ENCODE peak calls at places on chromosomes 3 and 15, in six cellular contexts. E is SK-N-SH, D is H1, W is GM12878, O is HepG2, P is K562. V is an unnamed sample.
A peak's percentile ranks its signal among the peaks of the same experiment; 100 is the strongest.

GRCh38 chr15:55710286-55710685 is 32.7 kb downstream of the PRTG start:
- DNase-seq in E (no peak), D (no peak), W (no peak), O (no peak), P (no peak), V (no peak)

GRCh38 chr3:32380097-32380496 is 11.6 kb upstream of the CMTM7 start:
- DNase-seq in E (no peak), D (no peak), W (no peak), O (no peak), P (no peak), V (no peak)

GRCh38 chr3:134449277-134449676 is 36.5 kb downstream of the ANAPC13 start:
- DNase-seq in E (peak; percentile 29), D (no peak), W (no peak), O (peak; percentile 56), P (no peak), V (no peak)

GRCh38 chr3:168139947-168140346 is 44.2 kb upstream of the GOLIM4 start:
- DNase-seq in E (no peak), D (no peak), W (no peak), O (no peak), P (no peak), V (no peak)

GRCh38 chr15:101551696-101552591 is 62.4 kb upstream of the PCSK6 start:
- DNase-seq in E (no peak), D (no peak), W (no peak), O (no peak), P (no peak), V (no peak)

GRCh38 chr15:58213587-58214360 is 75.6 kb downstream of the AQP9 start:
- DNase-seq in E (no peak), D (no peak), W (no peak), O (no peak), P (no peak), V (no peak)

GRCh38 chr3:12440927-12441326 is 43.4 kb upstream of the TSEN2 start:
- DNase-seq in E (peak; percentile 80), D (no peak), W (no peak), O (no peak), P (no peak), V (no peak)

GRCh38 chr3:168060317-168060716 is 35.4 kb downstream of the GOLIM4 start:
- DNase-seq in E (no peak), D (no peak), W (no peak), O (no peak), P (no peak), V (no peak)

GRCh38 chr3:11060500-11061251 is 68.1 kb downstream of the SLC6A1 start:
- DNase-seq in E (peak; percentile 89), D (no peak), W (no peak), O (peak; percentile 12), P (peak; percentile 74), V (peak; percentile 38)

GRCh38 chr3:115239717-115240116 is 92.6 kb upstream of the ZBTB20 start:
- DNase-seq in E (peak; percentile 54), D (no peak), W (no peak), O (peak; percentile 9), P (peak; percentile 29), V (no peak)

GRCh38 chr3:171458056-171458856 is 1.9 kb downstream of the TNIK start:
- DNase-seq in E (no peak), D (no peak), W (no peak), O (no peak), P (no peak), V (no peak)

GRCh38 chr15:63370764-63371163 is 10.9 kb downstream of the CA12 start:
- DNase-seq in E (no peak), D (no peak), W (no peak), O (no peak), P (no peak), V (no peak)

GRCh38 chr3:149388714-149389417 is 11.4 kb upstream of the TM4SF1 start:
- DNase-seq in E (no peak), D (no peak), W (no peak), O (peak; percentile 78), P (no peak), V (no peak)

GRCh38 chr15:85579011-85579701 is 198.8 kb downstream of the AKAP13 start:
- DNase-seq in E (no peak), D (no peak), W (no peak), O (no peak), P (no peak), V (peak; percentile 47)

GRCh38 chr15:36590838-36591237 is 11.4 kb downstream of the CDIN1 start:
- DNase-seq in E (no peak), D (no peak), W (no peak), O (no peak), P (no peak), V (no peak)

GRCh38 chr15:39770748-39771689 is 11.6 kb downstream of the FSIP1 start:
- DNase-seq in E (no peak), D (no peak), W (no peak), O (no peak), P (no peak), V (no peak)

GRCh38 chr3:194884649-194885315 is 199.1 kb downstream of the FAM43A start:
- DNase-seq in E (no peak), D (no peak), W (no peak), O (no peak), P (no peak), V (no peak)

GRCh38 chr3:31804251-31805051 is 176.6 kb downstream of the OSBPL10 start:
- DNase-seq in E (no peak), D (no peak), W (no peak), O (no peak), P (no peak), V (no peak)

GRCh38 chr15:61444585-61444984 is 215.5 kb upstream of the RORA start:
- DNase-seq in E (no peak), D (no peak), W (no peak), O (no peak), P (no peak), V (no peak)

GRCh38 chr3:190586631-190587000 is 72.7 kb downstream of the IL1RAP start:
- DNase-seq in E (no peak), D (no peak), W (no peak), O (no peak), P (no peak), V (no peak)

GRCh38 chr3:30453364-30454039 is 152.9 kb upstream of the TGFBR2 start:
- DNase-seq in E (no peak), D (no peak), W (no peak), O (no peak), P (no peak), V (no peak)

GRCh38 chr15:44034933-44035624 is 160.0 kb downstream of the FRMD5 start:
- DNase-seq in E (no peak), D (no peak), W (no peak), O (no peak), P (no peak), V (no peak)

GRCh38 chr3:114439279-114439678 is 145.5 kb downstream of the TIGIT start:
- DNase-seq in E (no peak), D (no peak), W (no peak), O (no peak), P (no peak), V (no peak)

GRCh38 chr15:50676799-50677483 is 9.7 kb downstream of the TRPM7 start:
- DNase-seq in E (no peak), D (no peak), W (no peak), O (no peak), P (peak; percentile 17), V (no peak)

GRCh38 chr15:45637552-45638033 is 2.8 kb downstream of the SQOR start:
- DNase-seq in E (no peak), D (no peak), W (peak; percentile 85), O (peak; percentile 80), P (no peak), V (peak; percentile 62)

GRCh38 chr3:172530566-172530965 is 7.3 kb upstream of the TNFSF10 start:
- DNase-seq in E (no peak), D (no peak), W (no peak), O (no peak), P (no peak), V (peak; percentile 87)

GRCh38 chr3:130849111-130849552 is 44.8 kb upstream of the ATP2C1 start:
- DNase-seq in E (no peak), D (no peak), W (no peak), O (no peak), P (no peak), V (peak; percentile 88)

GRCh38 chr15:84702961-84703482 is 12.9 kb downstream of the SEC11A start:
- DNase-seq in E (no peak), D (no peak), W (no peak), O (no peak), P (no peak), V (no peak)

GRCh38 chr3:127667119-127667681 is 5.6 kb upstream of the ABTB1 start:
- DNase-seq in E (no peak), D (no peak), W (no peak), O (no peak), P (no peak), V (no peak)

GRCh38 chr3:81173514-81173913 is 587.9 kb downstream of the GBE1 start:
- DNase-seq in E (no peak), D (no peak), W (no peak), O (peak; percentile 10), P (no peak), V (no peak)

GRCh38 chr3:31288641-31289100 is 244.1 kb upstream of the STT3B start:
- DNase-seq in E (no peak), D (peak; percentile 10), W (no peak), O (peak; percentile 97), P (no peak), V (no peak)

GRCh38 chr3:197520311-197521276 is 35.2 kb downstream of the BDH1 start:
- DNase-seq in E (peak; percentile 88), D (no peak), W (no peak), O (peak; percentile 96), P (peak; percentile 65), V (no peak)
- TF ChIP-seq POLR2AphosphoS5 in E (no peak), D (no peak), W (no peak), O (peak; percentile 69), P (no peak), V (no peak)

GRCh38 chr15:93072440-93073394 is 16.3 kb downstream of the RGMA start:
- DNase-seq in E (peak; percentile 95), D (no peak), W (no peak), O (peak; percentile 6), P (peak; percentile 79), V (no peak)
- H3K27ac ChIP-seq in E (peak overlapping the region; percentile 30), D (peak overlapping the region; percentile 74), W (no peak overlapping the region), O (no peak overlapping the region), P (no peak overlapping the region), V (no peak overlapping the region)

DNA sequence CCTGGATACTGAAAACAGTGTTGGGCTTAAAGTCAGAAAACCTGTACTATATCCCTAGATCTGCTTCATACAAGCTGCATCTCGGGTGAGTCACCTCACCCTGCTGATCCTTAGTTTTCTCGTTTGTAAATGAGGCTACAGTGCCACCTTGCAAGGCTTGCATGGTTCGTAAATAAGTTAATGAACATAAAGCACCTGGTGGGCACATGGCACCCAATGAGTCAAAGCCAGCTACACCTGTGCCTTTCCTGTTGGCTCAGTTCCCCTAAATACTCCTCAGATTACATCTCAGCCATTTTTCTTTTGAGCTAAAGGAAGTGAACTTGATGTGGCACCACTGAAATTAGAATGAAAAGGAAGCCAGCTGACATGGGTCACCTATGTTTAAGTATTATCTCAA is 26.5 kb downstream of the RTP1 start:
- DNase-seq in E (no peak), D (no peak), W (no peak), O (no peak), P (no peak), V (no peak)
- TF ChIP-seq GABPA in E (no peak), D (no peak), W (no peak), O (no peak), P (no peak), V (no peak)

DNA sequence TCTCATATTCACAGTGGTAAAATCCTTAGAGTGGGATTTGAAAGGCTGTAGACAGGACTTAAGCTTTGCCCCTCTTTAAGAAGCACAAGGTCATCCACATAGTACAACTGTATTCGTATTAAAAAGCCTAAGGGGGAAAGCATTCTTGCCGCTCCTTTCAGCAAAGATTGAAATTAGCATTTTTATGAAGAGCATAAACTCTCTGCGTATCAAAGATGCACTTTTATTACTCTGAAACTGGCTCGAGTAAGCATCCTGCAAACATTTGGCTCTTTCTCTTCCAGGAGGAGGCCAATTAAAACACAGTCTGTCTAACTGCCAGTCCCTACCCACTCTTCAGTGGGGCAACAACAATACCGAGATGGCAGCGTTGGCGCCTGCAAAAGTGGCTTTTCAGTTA is 192.5 kb upstream of the TPRG1 start:
- DNase-seq in E (no peak), D (no peak), W (no peak), O (no peak), P (no peak), V (no peak)
- TF ChIP-seq POLR2AphosphoS5 in E (no peak), D (no peak), W (no peak), O (no peak), P (no peak), V (no peak)

V was measured in HL-60.